ENCODE peak calls at places on chromosomes 2 and 18, in eight cellular contexts. X is mammary epithelial cell, F is prostate gland, V is BJ, W is astrocyte, Z is GM12865, U is testis, B is hepatocyte. S is an unnamed sample.

GRCh38 chr2:26786207-26787023 is 559 bp downstream of the CENPA start:
- DNase-seq in F (no peak), B (no peak), X (peak), U (no peak), Z (peak), W (no peak), V (no peak), S (no peak)

GRCh38 chr2:240452471-240453256 is 17.2 kb downstream of the GPC1 start:
- DNase-seq in V (no peak), F (peak), X (peak), B (peak), Z (no peak), U (peak), W (no peak), S (no peak)

GRCh38 chr2:150350500-150350899 is 137.0 kb downstream of the RND3 start:
- DNase-seq in F (no peak), U (no peak), X (no peak), V (no peak), W (no peak), Z (no peak), B (no peak), S (no peak)

GRCh38 chr2:30267161-30267568 is 35.8 kb downstream of the LBH start:
- DNase-seq in U (no peak), B (no peak), F (no peak), V (no peak), X (no peak), W (no peak), Z (no peak), S (no peak)

GRCh38 chr2:132974477-132975050 is 304.6 kb upstream of the LYPD1 start:
- DNase-seq in Z (no peak), B (no peak), F (no peak), X (no peak), W (peak), V (no peak), U (no peak), S (no peak)

GRCh38 chr2:45259144-45259543 is 249.9 kb upstream of the SIX2 start:
- DNase-seq in W (no peak), U (no peak), Z (no peak), V (no peak), X (no peak), B (no peak), F (no peak), S (peak)

GRCh38 chr18:38330573-38330972 is 765.0 kb upstream of the CELF4 start:
- DNase-seq in F (no peak), X (peak), Z (peak), W (no peak), V (no peak), B (no peak), U (no peak), S (no peak)

GRCh38 chr2:83196225-83196624 is 1262.9 kb downstream of the SUCLG1 start:
- DNase-seq in V (no peak), W (peak), X (peak), B (peak), F (no peak), Z (no peak), U (no peak), S (peak)

GRCh38 chr18:22838639-22839487 is 94.3 kb upstream of the RBBP8 start:
- DNase-seq in F (no peak), U (no peak), Z (peak), B (no peak), W (no peak), V (no peak), X (no peak), S (no peak)

GRCh38 chr2:231926180-231926741 is at the start of gene NPPC:
- DNase-seq in X (peak), Z (peak), U (peak), W (peak), F (peak), B (peak), V (no peak), S (no peak)

GRCh38 chr18:58314284-58314683 is 270.3 kb downstream of the NEDD4L start:
- DNase-seq in F (peak), V (peak), B (peak), X (peak), U (peak), W (peak), Z (no peak), S (no peak)

GRCh38 chr2:124973396-124973795 is 948.3 kb downstream of the CNTNAP5 start:
- DNase-seq in U (no peak), W (peak), B (peak), F (no peak), X (no peak), V (no peak), Z (no peak), S (no peak)

GRCh38 chr2:10544252-10544651 is 96.1 kb upstream of the ODC1 start:
- DNase-seq in W (no peak), Z (peak), B (no peak), V (no peak), X (no peak), F (no peak), U (no peak), S (no peak)

GRCh38 chr2:233101826-233102225 is 41.7 kb downstream of the INPP5D start:
- DNase-seq in B (no peak), Z (no peak), F (no peak), X (no peak), U (no peak), W (no peak), V (no peak), S (no peak)

GRCh38 chr2:21415234-21415633 is 291.5 kb downstream of the TDRD15 start:
- DNase-seq in Z (no peak), F (no peak), U (no peak), X (no peak), B (no peak), W (no peak), V (no peak), S (no peak)
- TF ChIP-seq CTCF in Z (peak), F (no peak), U (no peak), X (peak), B (no peak), W (no peak), V (no peak), S (peak)

GRCh38 chr2:108536133-108536780 is 2.0 kb downstream of the LIMS1 start:
- DNase-seq in U (no peak), Z (no peak), B (no peak), W (peak), F (no peak), V (no peak), X (peak), S (no peak)
- H3K4me3 ChIP-seq in U (no peak), Z (no peak), B (peak), W (peak), F (no peak), V (no peak), X (peak), S (no peak)

DNA sequence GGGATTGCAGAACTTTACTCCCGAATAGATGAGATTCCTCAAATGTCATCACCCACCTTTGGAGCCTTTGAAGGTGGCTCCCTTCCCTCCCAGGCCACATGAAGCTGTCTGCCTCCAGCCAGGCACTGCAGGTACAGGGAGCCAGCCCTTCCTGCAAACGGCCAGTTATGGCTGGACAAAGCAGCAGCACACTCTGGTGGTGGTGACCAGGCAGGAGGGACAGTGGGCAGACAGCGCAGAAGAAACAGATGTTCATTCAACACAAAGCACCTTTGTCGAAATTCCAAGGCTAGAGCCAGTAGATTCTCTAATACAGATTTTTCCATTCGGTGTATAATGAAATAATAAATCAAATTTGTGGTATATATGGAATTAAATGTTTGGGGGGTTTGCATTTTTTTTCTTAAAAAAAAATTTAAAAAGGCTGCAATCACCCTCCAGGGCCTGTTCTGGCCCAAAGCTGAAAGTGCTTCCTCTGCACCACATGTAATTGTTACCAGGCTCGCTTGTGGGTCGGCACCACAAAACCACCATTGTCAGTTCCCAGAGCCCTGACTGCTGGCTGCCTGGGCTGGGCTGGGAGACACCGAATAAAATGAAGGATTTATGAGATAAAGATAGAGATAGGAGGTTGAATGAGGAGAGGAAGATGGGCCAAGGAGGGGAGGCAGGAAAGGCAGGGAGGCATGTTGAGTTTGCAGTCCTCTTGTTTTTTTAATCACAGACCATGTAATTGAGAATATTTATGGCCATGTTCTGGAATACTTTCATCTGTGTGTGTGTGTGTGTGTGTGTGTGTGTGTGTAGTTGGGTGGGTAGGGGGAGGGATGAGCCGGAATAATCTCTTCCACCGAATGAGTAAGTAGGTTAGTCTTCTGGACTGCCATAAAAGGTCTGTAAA is 14.5 kb downstream of the NRP2 start:
- DNase-seq in X (no peak), U (no peak), B (peak), W (peak), V (no peak), F (no peak), Z (no peak), S (no peak)
- TF ChIP-seq CTCF in X (no peak), U (no peak), B (peak), W (peak), V (peak), F (no peak), Z (no peak), S (peak)

GRCh38 chr2:112189001-112189556 is 50.9 kb downstream of the FBLN7 start:
- DNase-seq in X (no peak), Z (no peak), U (no peak), B (no peak), W (no peak), V (no peak), F (no peak), S (no peak)

GRCh38 chr2:112187805-112188596 is 49.8 kb downstream of the FBLN7 start:
- DNase-seq in B (no peak), X (peak), U (no peak), W (peak), V (no peak), F (no peak), Z (peak), S (no peak)

GRCh38 chr2:112185131-112185530 is 46.9 kb downstream of the FBLN7 start:
- DNase-seq in B (no peak), V (no peak), W (no peak), F (no peak), U (no peak), X (no peak), Z (no peak), S (no peak)

GRCh38 chr2:112184121-112184520 is 45.9 kb downstream of the FBLN7 start:
- DNase-seq in X (no peak), V (no peak), Z (no peak), U (no peak), W (no peak), B (no peak), F (no peak), S (no peak)

GRCh38 chr2:112187046-112187715 is 49.0 kb downstream of the FBLN7 start:
- DNase-seq in V (no peak), U (no peak), W (no peak), F (no peak), B (no peak), X (no peak), Z (no peak), S (no peak)
- H3K4me3 ChIP-seq in V (no peak), U (no peak), W (no peak), F (no peak), B (no peak), X (no peak), Z (no peak), S (no peak)

GRCh38 chr2:190182071-190182524 is 119.6 kb upstream of the MSTN start:
- DNase-seq in U (no peak), Z (peak), X (no peak), W (no peak), V (no peak), B (no peak), F (no peak), S (no peak)

GRCh38 chr2:190178066-190178722 is 115.7 kb upstream of the MSTN start:
- DNase-seq in F (no peak), W (no peak), U (no peak), Z (no peak), B (no peak), X (no peak), V (no peak), S (no peak)

GRCh38 chr2:190180313-190181065 is 118.0 kb upstream of the MSTN start:
- DNase-seq in W (no peak), B (peak), U (peak), X (no peak), V (no peak), F (peak), Z (peak), S (no peak)

GRCh38 chr2:190181066-190181681 is 118.6 kb upstream of the MSTN start:
- DNase-seq in V (no peak), X (no peak), B (no peak), U (no peak), W (no peak), F (peak), Z (peak), S (no peak)

DNA sequence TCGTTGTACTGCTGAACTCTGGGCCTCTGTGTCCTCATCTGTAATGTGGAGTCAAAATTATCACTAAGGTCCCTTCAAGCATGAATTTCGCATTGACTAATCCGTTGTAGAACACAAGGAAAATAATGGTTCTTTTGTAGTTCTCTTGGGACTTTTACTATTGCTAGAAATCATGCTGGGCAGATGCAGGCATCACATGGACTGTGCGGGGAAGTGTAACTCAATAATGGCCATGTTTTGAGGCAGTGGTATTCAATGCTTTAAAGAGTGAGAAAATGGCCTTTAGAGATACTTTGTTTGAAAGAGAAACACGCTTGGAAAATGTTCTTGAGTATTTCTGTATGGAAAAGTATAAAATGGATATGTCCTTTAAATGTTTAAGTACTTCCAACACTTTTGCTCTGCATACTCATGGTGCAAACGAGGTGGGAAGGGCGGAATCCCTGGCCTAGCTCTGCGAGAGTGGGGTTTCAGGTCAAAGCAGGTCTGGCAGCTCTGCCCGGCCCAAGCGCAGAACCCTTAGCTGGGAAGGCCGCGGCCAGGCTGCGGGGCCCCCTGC is 117.3 kb upstream of the MSTN start:
- DNase-seq in X (no peak), W (no peak), B (no peak), U (no peak), V (no peak), F (no peak), Z (peak), S (no peak)
- TF ChIP-seq CTCF in X (no peak), W (no peak), B (no peak), U (no peak), V (no peak), F (no peak), Z (no peak), S (no peak)

GRCh38 chr2:85972355-85972754 is 83.6 kb upstream of the ST3GAL5 start:
- DNase-seq in V (no peak), X (no peak), B (no peak), F (no peak), Z (no peak), U (no peak), W (no peak), S (no peak)
- H3K4me3 ChIP-seq in V (no peak), X (no peak), B (no peak), F (no peak), Z (no peak), U (no peak), W (no peak), S (no peak)

DNA sequence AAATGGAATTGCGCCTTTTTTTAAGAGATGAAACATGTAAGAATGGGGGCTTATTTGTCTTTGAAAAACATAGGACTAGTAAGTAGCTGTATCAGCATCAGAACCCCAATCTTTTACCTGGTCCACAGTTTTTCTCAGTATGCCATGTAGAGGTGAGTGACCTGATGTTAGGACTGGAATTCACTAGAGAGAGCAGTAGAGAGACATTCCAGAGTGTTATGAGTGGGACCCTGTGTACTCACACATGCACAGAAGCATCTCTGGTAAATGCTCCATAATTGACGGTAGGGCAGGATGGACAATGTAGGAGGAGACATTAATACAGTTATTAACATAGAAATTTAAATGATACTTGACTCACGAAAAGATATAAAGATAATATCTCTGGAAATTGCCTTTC is 1.4 kb upstream of the GALNT13 start:
- DNase-seq in V (no peak), B (peak), W (no peak), X (no peak), F (no peak), U (no peak), Z (no peak), S (no peak)
- TF ChIP-seq CTCF in V (no peak), B (peak), W (no peak), X (no peak), F (no peak), U (no peak), Z (no peak), S (peak)